ENCODE peak calls at places on chromosomes 3 and 15, in nine cellular contexts. B is mesendoderm; N is CD4-positive, CD25-positive, alpha-beta regulatory T cell; H is left lung; I is pancreas; D is psoas muscle; V is heart left ventricle; T is ovary; M is trophoblast cell. Z is an unnamed sample. For H3K4me1, the result is how much of the 10 kb centered on the place peaks cover.

GRCh38 chr3:186108106-186108940 is 566 bp downstream of the ETV5 start:
- DNase-seq in M (peak), T (peak), V (peak), I (peak), H (peak), D (peak), N (peak), B (peak), Z (peak)

GRCh38 chr15:67922971-67923646 is 83.3 kb upstream of the RNU6-1 start:
- DNase-seq in V (no peak), H (no peak), M (no peak), B (no peak), T (no peak), D (no peak), I (no peak), N (no peak), Z (no peak)

GRCh38 chr15:65362491-65362890 is 15.3 kb downstream of the IGDCC3 start:
- DNase-seq in T (no peak), M (no peak), H (no peak), N (no peak), V (no peak), I (no peak), B (no peak), D (no peak), Z (no peak)

GRCh38 chr15:68548375-68548774 is 30.4 kb upstream of the CORO2B start:
- DNase-seq in N (no peak), B (no peak), I (no peak), T (no peak), D (no peak), M (no peak), V (no peak), H (no peak), Z (no peak)

GRCh38 chr3:185353225-185353624 is 9.7 kb upstream of the MAP3K13 start:
- DNase-seq in T (no peak), V (no peak), H (no peak), N (no peak), I (no peak), B (no peak), M (no peak), D (no peak), Z (no peak)

GRCh38 chr3:11705049-11705448 is 61.3 kb upstream of the VGLL4 start:
- DNase-seq in V (no peak), B (no peak), T (no peak), D (no peak), M (no peak), N (no peak), I (no peak), H (no peak), Z (no peak)

GRCh38 chr15:52199271-52199670 is 8.1 kb upstream of the GNB5 start:
- DNase-seq in T (no peak), N (no peak), V (no peak), B (no peak), D (no peak), H (no peak), I (no peak), M (no peak), Z (no peak)

GRCh38 chr15:74396445-74397238 is 29.2 kb upstream of the CYP11A1 start:
- DNase-seq in H (no peak), I (no peak), T (no peak), B (peak), D (no peak), N (no peak), V (no peak), M (peak), Z (no peak)

GRCh38 chr3:123286308-123287023 is 84.7 kb downstream of the SEC22A start:
- DNase-seq in M (peak), I (peak), N (peak), D (no peak), T (no peak), B (peak), H (no peak), V (no peak), Z (no peak)

GRCh38 chr15:52040167-52040900 is 21.3 kb downstream of the MAPK6 start:
- DNase-seq in D (no peak), N (no peak), T (no peak), V (no peak), B (no peak), H (no peak), I (no peak), M (no peak), Z (no peak)

GRCh38 chr15:41836713-41837454 is 1.8 kb upstream of the PLA2G4B start:
- DNase-seq in T (no peak), I (no peak), N (no peak), H (peak), V (no peak), D (no peak), M (no peak), B (no peak), Z (no peak)

GRCh38 chr3:56860948-56861347 is 59.2 kb upstream of the ARHGEF3 start:
- DNase-seq in N (no peak), T (no peak), V (no peak), B (peak), I (no peak), H (no peak), M (no peak), D (no peak), Z (no peak)

GRCh38 chr3:120324185-120324584 is 25.0 kb downstream of the LRRC58 start:
- DNase-seq in D (no peak), V (no peak), M (no peak), H (no peak), T (no peak), N (no peak), I (no peak), B (no peak), Z (no peak)

GRCh38 chr15:49718234-49718633 is 97.4 kb downstream of the DTWD1 start:
- DNase-seq in I (no peak), N (no peak), B (no peak), T (no peak), D (no peak), V (no peak), M (no peak), H (no peak), Z (no peak)

DNA sequence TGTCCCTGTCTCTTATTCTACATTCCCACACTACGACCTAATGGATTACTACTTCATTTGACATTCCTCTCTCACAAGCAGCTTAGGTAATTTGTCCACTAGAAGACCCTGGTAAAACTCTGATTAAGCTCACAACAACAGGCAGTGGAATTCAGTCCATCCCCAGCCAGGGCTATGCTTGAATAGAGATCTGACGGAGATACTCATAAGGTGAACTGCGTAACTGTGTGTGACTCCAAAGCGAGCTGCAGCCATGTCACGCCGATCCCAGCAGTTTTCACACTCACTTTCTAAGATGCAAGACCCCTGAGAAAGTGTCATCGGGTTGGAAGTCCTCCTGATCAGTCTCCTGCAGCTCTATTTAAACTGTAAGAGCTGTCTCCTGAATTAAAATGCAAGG is 25.7 kb upstream of the ROBO2 start:
- DNase-seq in V (no peak), N (no peak), T (no peak), H (no peak), D (no peak), M (no peak), I (no peak), B (peak), Z (no peak)
- H3K4me3 ChIP-seq in V (no peak), N (no peak), T (no peak), H (no peak), D (no peak), M (no peak), I (no peak), B (no peak), Z (no peak)

GRCh38 chr3:178082508-178082907 is 453.7 kb upstream of the KCNMB2 start:
- DNase-seq in D (no peak), M (peak), I (no peak), T (no peak), B (no peak), H (no peak), V (no peak), N (no peak), Z (no peak)
- H3K4me1 ChIP-seq in D (under half), M (under half), I (under half), T (under half), B (under half), H (under half), V (under half), N (under half), Z (under half)

DNA sequence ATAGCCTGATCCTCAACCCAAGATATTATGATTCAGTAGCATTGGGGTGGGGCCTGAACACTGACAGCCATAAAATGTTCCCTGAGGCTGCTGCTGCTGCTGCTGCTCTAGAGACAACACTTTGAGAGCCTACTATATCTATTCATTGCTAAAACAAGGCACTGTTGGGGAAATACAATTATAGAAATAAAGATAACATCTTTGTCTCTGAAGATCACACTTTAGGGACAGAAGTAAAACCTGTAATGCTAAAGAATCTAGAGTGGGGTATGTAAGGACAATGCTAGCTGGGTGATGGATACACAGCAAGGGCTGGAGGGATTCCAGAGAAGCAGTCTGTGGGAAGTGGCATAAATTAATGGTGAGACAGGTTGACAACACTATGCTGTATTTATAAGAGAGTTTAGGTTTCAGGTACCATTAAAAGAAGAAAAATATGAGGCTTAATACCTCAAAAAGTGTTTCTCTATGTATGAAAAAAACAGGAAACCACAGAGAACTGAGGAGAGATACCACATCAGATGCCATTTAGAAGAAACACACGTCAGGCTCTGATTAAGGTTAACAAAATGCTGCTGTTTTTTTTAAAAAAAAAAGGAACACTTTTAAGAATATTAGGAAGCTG is 115.9 kb downstream of the CBLB start:
- DNase-seq in H (no peak), D (no peak), I (no peak), N (peak), T (no peak), M (no peak), V (no peak), B (peak), Z (no peak)
- H3K27ac ChIP-seq in H (no peak), D (no peak), I (no peak), N (peak), T (no peak), M (no peak), V (peak), B (no peak), Z (no peak)

DNA sequence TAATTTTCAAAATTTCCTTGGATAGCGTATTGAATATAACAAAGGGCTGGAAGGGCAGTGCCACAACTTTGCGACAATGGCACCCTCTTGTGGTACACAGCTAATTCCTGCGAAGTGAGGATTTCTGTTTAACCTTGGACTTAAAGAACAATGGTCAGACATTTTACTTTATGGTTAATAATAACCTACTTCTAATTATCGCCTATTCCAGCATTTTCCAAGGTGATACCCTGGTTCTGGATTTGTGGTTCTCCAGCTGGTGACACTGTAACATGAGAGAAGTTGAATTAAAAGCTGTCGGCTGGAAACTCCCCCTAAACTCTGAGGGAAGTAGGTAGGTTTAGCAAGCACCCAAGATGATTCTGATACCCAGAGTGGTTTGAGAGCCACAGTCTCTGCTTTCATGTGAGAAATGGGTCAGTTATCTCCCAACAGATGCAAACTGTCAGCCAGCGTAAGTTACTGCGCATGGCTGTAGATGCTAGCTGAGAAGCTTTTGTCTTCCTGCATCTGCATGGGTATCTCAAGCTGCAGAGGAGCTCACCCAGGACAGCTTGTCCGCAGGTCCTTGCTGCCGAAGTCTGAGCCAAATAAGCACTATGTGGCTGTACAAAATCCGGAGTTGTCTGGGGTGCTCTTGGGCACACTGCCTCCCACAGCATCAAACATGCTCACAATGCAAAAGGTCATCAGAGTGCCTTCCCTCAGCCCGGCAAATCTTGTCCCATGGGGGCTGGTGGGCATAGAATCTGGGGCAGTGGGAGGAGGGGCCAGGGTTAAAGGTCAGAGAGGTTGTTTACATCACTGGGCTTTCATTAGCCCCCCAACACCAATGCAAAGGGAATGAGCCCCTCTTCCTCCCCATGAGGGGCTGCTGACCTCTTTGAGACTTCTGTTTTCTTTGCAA is 6.6 kb upstream of the CHSY1 start:
- DNase-seq in N (peak), H (peak), T (peak), D (peak), V (no peak), M (peak), I (no peak), B (peak), Z (peak)
- H3K4me3 ChIP-seq in N (no peak), H (no peak), T (no peak), D (no peak), V (no peak), M (no peak), I (no peak), B (no peak), Z (no peak)

DNA sequence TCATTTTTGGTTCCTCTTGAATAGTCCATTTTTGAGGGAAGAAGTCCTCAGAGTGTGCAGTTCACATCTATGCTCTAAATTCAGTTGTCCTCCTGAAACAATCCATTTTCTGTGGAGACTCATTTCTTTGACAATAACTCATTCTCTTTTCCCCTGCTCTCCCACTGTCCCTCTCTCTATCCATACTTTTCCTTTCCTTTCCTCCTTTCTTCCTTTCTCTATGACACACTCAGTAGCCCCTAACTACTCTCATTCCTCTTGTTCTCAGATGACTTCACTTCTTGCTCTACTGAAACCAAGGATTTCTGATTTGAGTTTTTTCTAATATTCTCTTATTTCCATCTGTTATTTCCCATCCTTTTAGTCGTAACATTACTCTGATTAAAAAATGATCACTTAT is 16.7 kb upstream of the MEIS2 start:
- DNase-seq in H (no peak), V (no peak), M (no peak), D (no peak), I (no peak), T (no peak), N (no peak), B (no peak), Z (no peak)
- H3K4me1 ChIP-seq in H (under half), V (under half), M (under half), D (under half), I (under half), T (under half), N (under half), B (under half), Z (under half)

DNA sequence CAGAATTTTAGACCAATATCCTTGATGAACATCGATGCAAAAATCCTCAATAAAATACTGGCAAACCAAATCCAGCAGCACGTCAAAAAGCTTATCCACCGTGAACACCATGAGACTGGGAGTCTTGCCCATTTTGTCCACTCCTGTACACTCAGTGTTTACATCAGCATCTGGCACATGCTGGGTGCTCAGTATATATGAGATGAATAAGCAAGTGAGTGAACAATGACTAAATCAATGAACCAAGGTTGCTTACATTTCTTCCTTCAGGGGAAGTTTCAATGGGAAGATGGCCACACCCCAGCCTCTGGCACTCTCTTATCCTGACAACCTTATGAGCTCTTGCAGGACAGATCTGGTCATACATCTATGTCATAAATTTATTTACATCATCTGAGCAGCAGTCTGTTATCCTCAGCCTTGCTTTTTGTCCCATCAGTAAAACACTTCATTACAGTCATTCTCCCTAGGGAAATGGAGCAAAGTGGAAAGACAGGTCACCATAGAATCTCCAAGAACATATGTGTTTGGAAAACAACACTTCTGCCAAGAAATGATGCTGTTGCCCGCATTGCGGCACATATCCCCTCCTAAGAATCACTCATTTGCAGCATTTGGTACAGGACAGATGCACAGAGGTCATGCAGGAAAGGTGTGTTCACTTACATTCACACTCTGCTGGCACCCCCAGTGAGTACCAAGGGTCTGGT is 171.8 kb upstream of the EIF1B start:
- DNase-seq in H (no peak), V (no peak), M (peak), I (no peak), D (no peak), B (no peak), N (no peak), T (no peak), Z (no peak)
- H3K27ac ChIP-seq in H (no peak), V (no peak), M (no peak), I (no peak), D (no peak), B (no peak), N (no peak), T (no peak), Z (no peak)

GRCh38 chr3:42214064-42214463 is 51.9 kb downstream of the CCK start:
- DNase-seq in I (no peak), N (no peak), D (no peak), B (peak), V (no peak), H (peak), T (no peak), M (no peak), Z (no peak)

GRCh38 chr3:42214565-42215283 is 51.3 kb downstream of the CCK start:
- DNase-seq in N (no peak), V (no peak), I (no peak), M (no peak), H (no peak), D (no peak), T (no peak), B (no peak), Z (no peak)

GRCh38 chr3:42216302-42216701 is 49.7 kb downstream of the CCK start:
- DNase-seq in N (peak), V (no peak), I (no peak), H (no peak), T (no peak), B (no peak), D (no peak), M (no peak), Z (no peak)

GRCh38 chr3:42210731-42211130 is 55.3 kb downstream of the CCK start:
- DNase-seq in T (no peak), M (no peak), N (no peak), I (no peak), D (no peak), H (no peak), V (no peak), B (peak), Z (no peak)

DNA sequence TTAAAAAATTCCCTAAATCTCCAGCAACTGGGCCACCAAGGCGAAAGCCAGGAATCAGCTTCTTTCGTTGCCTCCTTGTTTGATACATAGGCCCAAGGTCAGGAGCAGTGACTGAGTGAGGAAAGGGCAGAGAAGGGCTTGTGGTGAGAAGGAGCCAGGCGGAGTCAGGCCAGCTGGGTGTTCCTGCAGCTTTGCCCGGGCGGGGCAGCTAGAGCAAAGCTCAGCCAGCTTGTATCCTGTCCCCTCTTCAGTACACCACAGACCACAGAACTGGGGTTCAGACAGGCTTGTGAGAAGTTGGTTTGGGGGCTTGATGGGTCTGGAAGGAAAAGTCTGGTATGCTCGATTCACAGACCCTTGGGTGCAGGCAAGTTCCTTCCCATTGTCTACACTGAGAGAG is 52.6 kb downstream of the CCK start:
- DNase-seq in V (no peak), D (no peak), M (no peak), B (no peak), H (no peak), T (no peak), I (no peak), N (no peak), Z (no peak)
- H3K4me3 ChIP-seq in V (no peak), D (no peak), M (no peak), B (no peak), H (no peak), T (no peak), I (no peak), N (no peak), Z (no peak)

DNA sequence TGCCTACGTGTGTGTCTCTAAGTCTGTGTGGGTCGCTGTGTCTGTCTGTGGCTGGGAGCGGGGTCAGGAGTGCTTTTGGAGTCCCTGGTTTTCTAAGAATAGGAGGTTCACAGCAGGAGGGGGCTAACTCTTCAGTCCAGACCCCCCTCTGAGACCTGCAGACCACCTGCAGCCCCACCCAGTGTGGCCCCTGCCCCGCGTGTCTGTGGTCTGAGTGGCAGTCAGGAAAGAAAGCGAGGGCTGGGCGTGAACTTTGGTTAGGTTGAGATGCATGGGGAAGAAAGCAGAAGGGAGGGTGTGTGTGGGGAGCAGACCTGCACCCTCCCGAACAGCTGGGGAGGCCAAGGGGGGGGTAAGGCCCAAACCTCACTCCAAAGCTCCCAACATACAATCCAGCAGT is 144.9 kb upstream of the TPM1 start:
- DNase-seq in N (no peak), V (no peak), D (no peak), H (no peak), I (no peak), M (no peak), T (no peak), B (no peak), Z (no peak)
- H3K4me1 ChIP-seq in N (under half), V (under half), D (half or more), H (under half), I (under half), M (under half), T (under half), B (under half), Z (under half)

GRCh38 chr3:143484851-143485512 is 363.3 kb downstream of the SLC9A9 start:
- DNase-seq in D (no peak), I (no peak), V (no peak), M (no peak), T (no peak), B (no peak), N (no peak), H (no peak), Z (no peak)
- H3K27ac ChIP-seq in D (no peak), I (no peak), V (no peak), M (no peak), T (no peak), B (no peak), N (no peak), H (no peak), Z (no peak)